ENCODE peak calls at places on chromosomes 5 and 9, in seven cellular contexts. A, S, C, O, V, D and M are unnamed samples.

GRCh38 chr9:79257671-79258410 is 313.9 kb upstream of the TLE4 start:
- DNase-seq in S (no peak), O (no peak), V (no peak), A (no peak), C (no peak), D (no peak), M (no peak)

GRCh38 chr9:114098660-114099522 is at the start of gene KIF12:
- DNase-seq in O (no peak), V (peak; percentile 10), C (no peak), D (no peak), A (no peak), S (peak; percentile 37), M (peak; percentile 82)

GRCh38 chr5:60668715-60669304 is 31.2 kb downstream of the DEPDC1B start:
- DNase-seq in A (no peak), S (no peak), C (no peak), V (no peak), O (no peak), D (no peak), M (no peak)

GRCh38 chr5:96936431-96937221 is 746 bp downstream of the LNPEP start:
- DNase-seq in S (peak; percentile 39), C (no peak), V (no peak), A (peak; percentile 57), D (peak; percentile 80), O (peak; percentile 78), M (no peak)

GRCh38 chr5:95098012-95098411 is 186.9 kb downstream of the MCTP1 start:
- DNase-seq in D (no peak), O (no peak), V (no peak), S (no peak), A (no peak), C (no peak), M (no peak)

GRCh38 chr5:73199671-73200070 is 26.7 kb downstream of the TMEM174 start:
- DNase-seq in V (no peak), C (no peak), O (no peak), D (no peak), A (no peak), S (no peak), M (no peak)

GRCh38 chr5:137621306-137621705 is 114.6 kb downstream of the KLHL3 start:
- DNase-seq in D (no peak), C (no peak), A (no peak), V (no peak), O (no peak), S (no peak), M (no peak)

GRCh38 chr5:127988149-127988755 is 95.3 kb upstream of the SLC12A2 start:
- DNase-seq in O (no peak), D (no peak), V (peak; percentile 41), C (peak; percentile 25), A (no peak), S (no peak), M (no peak)

GRCh38 chr5:138463335-138464017 is 1.8 kb upstream of the EGR1 start:
- DNase-seq in O (no peak), A (no peak), S (no peak), V (no peak), D (no peak), C (no peak), M (no peak)

GRCh38 chr5:14160116-14160515 is 17.0 kb downstream of the TRIO start:
- DNase-seq in A (no peak), C (no peak), O (no peak), D (no peak), S (no peak), V (peak; percentile 57), M (no peak)

GRCh38 chr9:134314950-134315715 is 11.1 kb upstream of the RXRA start:
- DNase-seq in V (no peak), D (no peak), S (no peak), C (no peak), A (no peak), O (no peak), M (no peak)

GRCh38 chr9:93567271-93567959 is 9.0 kb upstream of the PHF2 start:
- DNase-seq in A (no peak), C (no peak), D (no peak), O (peak; percentile 73), V (peak; percentile 16), S (no peak), M (no peak)

GRCh38 chr9:11064853-11065252 is 452.1 kb upstream of the PTPRD start:
- DNase-seq in O (no peak), A (no peak), V (no peak), S (no peak), D (no peak), C (no peak), M (no peak)

GRCh38 chr5:178072749-178073148 is 40.6 kb upstream of the N4BP3 start:
- DNase-seq in C (no peak), V (no peak), O (no peak), S (no peak), A (no peak), D (no peak), M (no peak)

GRCh38 chr5:109030360-109031143 is 282.9 kb downstream of the FER start:
- DNase-seq in V (no peak), O (no peak), A (no peak), S (no peak), D (no peak), C (no peak), M (no peak)

GRCh38 chr5:67315082-67315801 is 118.6 kb upstream of the CD180 start:
- DNase-seq in O (no peak), S (no peak), C (no peak), D (no peak), A (no peak), V (no peak), M (peak; percentile 91)

GRCh38 chr9:135326633-135327152 is 152.9 kb upstream of the PPP1R26 start:
- DNase-seq in O (no peak), C (no peak), D (no peak), A (no peak), V (no peak), S (no peak), M (no peak)

GRCh38 chr5:2752059-2752874 is 790 bp upstream of the IRX2 start:
- DNase-seq in A (no peak), D (no peak), V (peak; percentile 49), C (no peak), S (no peak), O (no peak), M (no peak)

GRCh38 chr5:178143246-178143645 is 10.4 kb downstream of the NHP2 start:
- DNase-seq in S (no peak), V (no peak), A (no peak), D (no peak), C (no peak), O (no peak), M (no peak)

GRCh38 chr9:91698266-91698665 is 251.8 kb downstream of the ROR2 start:
- DNase-seq in O (no peak), C (no peak), A (no peak), V (no peak), S (no peak), D (no peak), M (no peak)

GRCh38 chr5:173781826-173782670 is 106.1 kb upstream of the CPEB4 start:
- DNase-seq in S (no peak), A (peak; percentile 10), C (peak; percentile 76), D (peak; percentile 70), V (peak; percentile 19), O (peak; percentile 92), M (peak; percentile 73)

GRCh38 chr5:109946610-109947009 is 256.9 kb downstream of the MAN2A1 start:
- DNase-seq in A (no peak), V (no peak), O (no peak), D (no peak), S (no peak), C (no peak), M (no peak)

GRCh38 chr5:115543365-115543700 is 1.2 kb downstream of the FEM1C start:
- DNase-seq in O (no peak), S (no peak), C (no peak), V (no peak), D (no peak), A (no peak), M (no peak)

GRCh38 chr9:128091571-128091970 is 23.5 kb downstream of the SLC25A25 start:
- DNase-seq in A (no peak), O (no peak), S (no peak), C (no peak), V (no peak), D (no peak), M (no peak)

GRCh38 chr5:157120102-157120501 is 11.3 kb upstream of the HAVCR2 start:
- DNase-seq in A (no peak), V (no peak), D (no peak), C (no peak), S (no peak), O (no peak), M (no peak)

GRCh38 chr5:41234475-41234874 is 21.1 kb upstream of the C6 start:
- DNase-seq in S (no peak), V (no peak), C (no peak), O (no peak), D (no peak), A (no peak), M (no peak)

GRCh38 chr9:34653131-34653530 is 1.1 kb downstream of the IL11RA start:
- DNase-seq in O (no peak), A (no peak), D (no peak), S (no peak), V (no peak), C (no peak), M (no peak)

GRCh38 chr9:18490591-18491370 is 16.8 kb downstream of the ADAMTSL1 start:
- DNase-seq in D (no peak), C (peak; percentile 63), S (no peak), V (no peak), O (no peak), A (no peak), M (peak; percentile 86)

GRCh38 chr9:97563458-97564135 is 62.1 kb downstream of the TMOD1 start:
- DNase-seq in V (no peak), C (no peak), D (peak; percentile 35), S (no peak), A (no peak), O (no peak), M (no peak)

GRCh38 chr9:93599571-93600403 is 23.4 kb downstream of the PHF2 start:
- DNase-seq in C (no peak), V (no peak), A (no peak), O (no peak), D (no peak), S (no peak), M (no peak)

GRCh38 chr5:178196986-178197385 is 7.3 kb upstream of the HNRNPAB start:
- DNase-seq in C (no peak), D (no peak), S (peak; percentile 55), A (no peak), O (peak; percentile 38), V (no peak), M (no peak)